ENCODE peak calls at places on chromosomes 13 and 19, in seven cellular contexts. Q, I, N, F, R, B and Y are unnamed samples.

GRCh38 chr13:112067121-112067741 is at the start of gene SOX1:
- DNase-seq in Q (peak), I (no peak), N (no peak), F (peak), R (no peak), B (no peak), Y (no peak)

GRCh38 chr19:45767410-45767880 is 1.6 kb downstream of the SIX5 start:
- DNase-seq in Q (no peak), I (no peak), N (no peak), F (peak), R (peak), B (peak), Y (no peak)

GRCh38 chr13:39263033-39263432 is 224.8 kb downstream of the NHLRC3 start:
- DNase-seq in Q (peak), I (peak), N (peak), F (peak), R (no peak), B (no peak), Y (peak)

GRCh38 chr13:75836441-75836840 is 200.3 kb downstream of the LMO7 start:
- DNase-seq in Q (no peak), I (no peak), N (no peak), F (no peak), R (no peak), B (no peak), Y (no peak)

GRCh38 chr13:74329978-74330377 is 195.8 kb upstream of the KLF12 start:
- DNase-seq in Q (no peak), I (no peak), N (no peak), F (no peak), R (no peak), B (no peak), Y (no peak)

GRCh38 chr19:8148410-8149231 is 771 bp downstream of the FBN3 start:
- DNase-seq in Q (peak), I (no peak), N (no peak), F (peak), R (no peak), B (no peak), Y (no peak)

GRCh38 chr19:48696353-48697010 is 711 bp downstream of the FUT2 start:
- DNase-seq in Q (peak), I (no peak), N (no peak), F (peak), R (no peak), B (no peak), Y (no peak)

GRCh38 chr13:95564948-95565347 is 12.4 kb downstream of the CLDN10 start:
- DNase-seq in Q (no peak), I (peak), N (no peak), F (no peak), R (no peak), B (peak), Y (no peak)